ENCODE peak calls at places on chromosomes 6 and 20, in seven cellular contexts. W, E, T, I, R, S and K are unnamed samples.

GRCh38 chr20:21166801-21167200 is 40.9 kb downstream of the KIZ start:
- DNase-seq in W (no peak), E (no peak), T (no peak), I (no peak), R (no peak), S (no peak), K (no peak)

GRCh38 chr20:62496525-62497218 is 20.9 kb upstream of the GATA5 start:
- DNase-seq in W (peak), E (no peak), T (no peak), I (peak), R (no peak), S (no peak), K (no peak)

GRCh38 chr6:6907286-6907685 is 200.5 kb upstream of the RREB1 start:
- DNase-seq in W (no peak), E (no peak), T (no peak), I (no peak), R (no peak), S (peak), K (no peak)

GRCh38 chr6:150898390-150899170 is 33.1 kb downstream of the MTHFD1L start:
- DNase-seq in W (peak), E (no peak), T (no peak), I (no peak), R (no peak), S (no peak), K (no peak)

GRCh38 chr6:156160007-156160787 is 617.0 kb upstream of the ARID1B start:
- DNase-seq in W (no peak), E (no peak), T (no peak), I (no peak), R (no peak), S (no peak), K (no peak)

GRCh38 chr6:21885532-21886089 is 292.1 kb downstream of the SOX4 start:
- DNase-seq in W (peak), E (peak), T (peak), I (no peak), R (no peak), S (peak), K (peak)

GRCh38 chr20:58546756-58547526 is 31.7 kb upstream of the APCDD1L start:
- DNase-seq in W (no peak), E (no peak), T (no peak), I (no peak), R (no peak), S (no peak), K (no peak)

GRCh38 chr20:23995905-23996666 is 7.5 kb upstream of the GGTLC1 start:
- DNase-seq in W (peak), E (peak), T (no peak), I (peak), R (peak), S (peak), K (no peak)

GRCh38 chr20:51660741-51661608 is 107.2 kb downstream of the ATP9A start:
- DNase-seq in W (peak), E (no peak), T (peak), I (no peak), R (no peak), S (peak), K (peak)

GRCh38 chr20:62063601-62063980 is 2.1 kb downstream of the TAF4 start:
- DNase-seq in W (no peak), E (no peak), T (peak), I (no peak), R (no peak), S (no peak), K (no peak)